ENCODE peak calls at places on chromosomes 12 and 14, in seven cellular contexts. M, Q, S, N, X, V and T are unnamed samples.

GRCh38 chr14:55911794-55912193 is 206.4 kb upstream of the PELI2 start:
- DNase-seq in M (no peak), X (peak), S (no peak), V (no peak), Q (no peak), N (no peak), T (peak)

GRCh38 chr14:59187802-59188460 is 536 bp upstream of the DAAM1 start:
- DNase-seq in M (peak), X (no peak), V (no peak), S (peak), N (peak), Q (peak), T (no peak)

GRCh38 chr14:101761032-101761880 is at the start of gene PPP2R5C:
- DNase-seq in S (peak), M (peak), Q (peak), X (peak), V (peak), N (peak), T (peak)

GRCh38 chr14:96090441-96091148 is 51.4 kb downstream of the C14orf132 start:
- DNase-seq in M (peak), V (no peak), X (peak), Q (no peak), S (peak), N (no peak), T (peak)

GRCh38 chr12:22874151-22874550 is 249.2 kb downstream of the ETNK1 start:
- DNase-seq in Q (no peak), N (peak), S (no peak), M (no peak), X (no peak), V (no peak), T (peak)

GRCh38 chr12:53659609-53660008 is 16.3 kb downstream of the ATP5MC2 start:
- DNase-seq in S (no peak), X (no peak), V (no peak), Q (no peak), M (no peak), N (no peak), T (no peak)

GRCh38 chr12:112686373-112686772 is 105.2 kb upstream of the RPH3A start:
- DNase-seq in S (peak), V (no peak), N (no peak), M (no peak), X (no peak), Q (no peak), T (no peak)

GRCh38 chr14:51653855-51654548 is 2.3 kb downstream of the FRMD6 start:
- DNase-seq in S (no peak), M (no peak), X (no peak), Q (no peak), V (no peak), N (no peak), T (no peak)

GRCh38 chr14:34302654-34303053 is 159.4 kb downstream of the SPTSSA start:
- DNase-seq in V (no peak), S (no peak), X (peak), Q (no peak), N (no peak), M (no peak), T (peak)

GRCh38 chr12:6507102-6507998 is 13.4 kb downstream of the NCAPD2 start:
- DNase-seq in V (no peak), Q (no peak), S (no peak), X (no peak), M (no peak), N (no peak), T (no peak)

GRCh38 chr12:48023386-48023785 is 19.1 kb upstream of the COL2A1 start:
- DNase-seq in X (no peak), M (no peak), Q (no peak), S (no peak), V (no peak), N (no peak), T (no peak)

GRCh38 chr14:75437201-75438143 is 9.7 kb downstream of the JDP2 start:
- DNase-seq in S (no peak), V (no peak), N (no peak), M (no peak), Q (no peak), X (no peak), T (no peak)

GRCh38 chr12:26770239-26771070 is 62.5 kb downstream of the ITPR2 start:
- DNase-seq in Q (no peak), V (no peak), S (no peak), X (no peak), M (no peak), N (no peak), T (no peak)

GRCh38 chr12:116693259-116694227 is 44.3 kb downstream of the SPRING1 start:
- DNase-seq in X (no peak), M (no peak), S (peak), Q (no peak), N (no peak), V (no peak), T (no peak)

GRCh38 chr14:64758025-64758521 is 53.8 kb downstream of the PLEKHG3 start:
- DNase-seq in N (no peak), Q (peak), S (no peak), V (no peak), M (peak), X (peak), T (peak)

GRCh38 chr14:64937821-64938193 is 4.7 kb downstream of the GPX2 start:
- DNase-seq in V (no peak), M (no peak), Q (no peak), X (no peak), N (no peak), S (no peak), T (no peak)

GRCh38 chr12:46450279-46450748 is 77.7 kb upstream of the SLC38A2 start:
- DNase-seq in X (no peak), M (peak), Q (no peak), N (peak), S (peak), V (no peak), T (no peak)

GRCh38 chr12:120849765-120850164 is 54.4 kb downstream of the SPPL3 start:
- DNase-seq in M (no peak), N (no peak), X (no peak), S (no peak), Q (no peak), V (no peak), T (no peak)

GRCh38 chr14:85535316-85535715 is 5.4 kb downstream of the FLRT2 start:
- DNase-seq in X (no peak), S (no peak), N (no peak), M (no peak), Q (no peak), V (no peak), T (no peak)

GRCh38 chr12:98498635-98499034 is 16.8 kb upstream of the TMPO start:
- DNase-seq in Q (no peak), V (no peak), M (no peak), N (no peak), X (no peak), S (no peak), T (no peak)

DNA sequence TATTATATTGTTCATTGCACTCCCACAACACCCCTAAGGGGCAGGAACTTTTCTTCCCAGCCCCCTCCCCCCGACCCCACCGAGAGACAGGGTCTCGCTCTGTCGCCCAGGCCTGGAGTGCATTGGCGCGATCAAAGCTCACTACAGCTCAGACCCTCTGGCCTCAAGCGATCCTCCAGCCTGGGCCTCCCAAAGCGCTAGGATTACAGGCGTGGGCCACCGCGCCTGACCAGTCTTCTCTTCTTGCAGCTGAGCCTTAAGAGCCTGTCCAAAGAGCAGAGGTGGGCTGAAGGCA is 310 bp upstream of the UNG start:
- DNase-seq in V (no peak), Q (no peak), M (no peak), S (no peak), X (no peak), N (no peak), T (no peak)
- H3K4me3 ChIP-seq in V (peak), Q (no peak), M (peak), S (peak), X (peak), N (no peak), T (peak)

DNA sequence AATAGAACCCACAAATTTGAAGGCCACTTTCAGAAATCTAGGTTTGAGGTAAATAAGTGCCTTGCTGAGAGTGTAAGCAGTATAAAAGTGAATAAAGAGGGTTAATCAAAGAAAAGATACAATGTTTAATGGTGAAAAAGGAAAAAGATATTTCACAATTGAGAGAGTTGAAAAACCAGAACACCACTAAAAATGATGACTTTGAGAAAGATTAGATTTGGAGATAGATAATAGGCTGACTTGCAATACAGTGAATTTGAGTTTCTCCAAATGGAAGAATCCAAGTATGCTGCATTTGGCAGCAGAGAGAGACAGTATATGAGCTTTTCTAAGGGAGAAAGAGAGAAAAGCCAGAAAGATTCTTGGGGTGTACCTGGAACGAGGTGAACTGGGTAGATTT is 2.2 kb downstream of the DENR start:
- DNase-seq in X (no peak), M (no peak), N (no peak), S (no peak), Q (no peak), V (no peak), T (no peak)
- H3K4me3 ChIP-seq in X (no peak), M (no peak), N (no peak), S (no peak), Q (no peak), V (no peak), T (no peak)

GRCh38 chr12:88579941-88580871 is at the start of gene KITLG:
- DNase-seq in V (no peak), Q (no peak), N (peak), M (peak), X (peak), S (no peak), T (peak)

GRCh38 chr12:88577537-88577936 is 2.7 kb downstream of the KITLG start:
- DNase-seq in N (no peak), Q (no peak), X (no peak), S (no peak), V (no peak), M (no peak), T (no peak)

GRCh38 chr12:88578274-88578673 is 2.0 kb downstream of the KITLG start:
- DNase-seq in N (no peak), S (no peak), V (no peak), X (no peak), M (no peak), Q (no peak), T (no peak)

GRCh38 chr12:88579572-88579940 is 715 bp downstream of the KITLG start:
- DNase-seq in Q (no peak), X (no peak), N (peak), S (no peak), V (no peak), M (peak), T (no peak)

DNA sequence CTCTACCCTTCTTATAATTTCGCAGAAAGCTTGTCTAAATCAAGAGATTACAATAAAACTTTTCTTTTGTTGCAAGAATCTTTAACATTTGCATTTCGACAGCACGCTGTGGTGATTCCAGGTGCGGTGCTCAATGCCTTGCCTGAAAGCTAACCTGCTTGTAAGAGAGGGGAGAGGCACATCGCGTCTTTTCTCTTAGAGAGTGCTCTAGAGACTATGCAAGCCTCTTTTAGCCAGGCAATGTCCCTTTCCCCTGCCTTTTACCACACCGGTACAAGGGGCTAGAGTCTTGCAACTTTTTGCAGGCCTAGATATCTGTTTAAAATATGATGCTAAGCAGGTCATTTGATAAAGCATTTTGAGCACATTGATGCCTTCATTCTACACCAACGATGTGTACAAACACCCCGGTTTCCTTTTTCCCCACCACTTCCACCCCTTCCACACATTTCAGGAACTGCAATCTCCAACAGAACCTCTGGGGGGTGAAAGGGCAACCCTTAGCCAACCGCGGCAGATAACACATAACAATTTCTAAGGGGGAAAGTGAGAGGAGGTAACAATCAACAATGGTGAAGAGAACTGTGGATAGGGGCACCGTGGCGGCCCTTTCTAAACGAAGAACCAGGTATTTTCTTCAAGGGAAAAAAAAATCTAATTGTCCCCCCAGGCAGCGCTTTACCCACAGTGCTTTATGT is 1.3 kb downstream of the KITLG start:
- DNase-seq in M (peak), N (no peak), S (no peak), V (no peak), X (no peak), Q (no peak), T (no peak)
- H3K4me3 ChIP-seq in M (peak), N (peak), S (no peak), V (no peak), X (peak), Q (no peak), T (peak)

GRCh38 chr12:3125674-3126073 is 48.5 kb downstream of the TSPAN9 start:
- DNase-seq in N (no peak), M (no peak), V (no peak), X (no peak), Q (no peak), S (no peak), T (no peak)
- H3K4me3 ChIP-seq in N (no peak), M (no peak), V (no peak), X (no peak), Q (no peak), S (no peak), T (no peak)

GRCh38 chr12:15322164-15323054 is at the start of gene PTPRO:
- DNase-seq in M (peak), S (no peak), V (no peak), Q (no peak), N (no peak), X (no peak), T (no peak)
- H3K4me3 ChIP-seq in M (peak), S (no peak), V (no peak), Q (no peak), N (peak), X (peak), T (peak)

GRCh38 chr12:68240079-68240478 is 13.3 kb downstream of the IL22 start:
- DNase-seq in S (no peak), V (no peak), X (peak), M (no peak), Q (no peak), N (no peak), T (no peak)

GRCh38 chr12:68237068-68237467 is 11.5 kb upstream of the IL26 start:
- DNase-seq in M (no peak), Q (no peak), X (no peak), S (peak), N (no peak), V (no peak), T (no peak)

GRCh38 chr12:68240975-68241374 is 12.4 kb downstream of the IL22 start:
- DNase-seq in Q (peak), N (peak), S (no peak), V (peak), X (no peak), M (no peak), T (no peak)

GRCh38 chr12:68237523-68238070 is 12.0 kb upstream of the IL26 start:
- DNase-seq in M (no peak), X (no peak), Q (no peak), V (no peak), S (no peak), N (no peak), T (no peak)

DNA sequence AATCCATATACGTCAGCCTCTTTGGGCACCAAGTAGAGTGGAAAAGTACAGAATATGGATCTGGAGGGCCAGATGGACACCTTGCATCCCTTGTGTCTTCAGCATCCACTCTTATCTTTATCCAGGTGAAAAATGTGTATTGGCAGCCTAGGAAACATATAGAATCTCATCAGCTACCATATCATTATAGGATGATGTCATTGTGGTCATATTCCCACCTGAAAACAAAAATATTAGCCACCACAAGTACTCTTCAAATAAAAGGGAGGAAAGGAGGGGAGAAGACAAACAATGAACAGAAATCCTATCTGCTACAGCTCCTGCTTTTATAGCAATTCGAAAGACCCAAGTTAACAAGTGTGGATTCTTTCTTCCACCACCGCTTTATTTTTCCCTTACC is 13.7 kb upstream of the IL26 start:
- DNase-seq in N (no peak), S (no peak), X (no peak), M (no peak), V (no peak), Q (no peak), T (no peak)
- H3K4me3 ChIP-seq in N (no peak), S (no peak), X (no peak), M (no peak), V (no peak), Q (no peak), T (no peak)

DNA sequence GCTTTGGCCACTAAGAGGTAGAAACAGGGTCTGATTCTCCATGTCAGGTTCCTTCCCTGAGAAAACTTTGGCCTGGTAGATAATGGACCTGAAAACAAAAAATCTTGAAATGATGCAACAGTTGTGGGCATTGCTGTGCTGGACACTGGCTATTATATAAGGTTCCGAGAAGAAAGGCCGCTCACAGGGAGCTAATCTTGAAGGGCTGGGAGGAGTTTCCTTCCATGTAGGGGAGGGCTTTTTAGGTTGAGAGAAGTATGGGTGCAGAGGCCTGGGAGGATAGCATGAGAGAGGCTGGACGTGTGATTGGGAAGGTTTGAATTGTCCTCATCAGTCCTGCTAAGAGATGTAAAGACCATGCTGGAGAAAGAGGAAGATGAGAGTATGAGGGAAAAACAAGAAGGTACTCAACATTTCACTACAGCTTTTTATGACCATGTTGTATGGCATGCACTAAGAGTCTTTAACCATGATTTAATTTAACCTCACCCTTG is 11.6 kb downstream of the LRRK2 start:
- DNase-seq in Q (no peak), S (peak), X (no peak), M (no peak), N (no peak), V (no peak), T (no peak)
- H3K4me3 ChIP-seq in Q (no peak), S (no peak), X (no peak), M (no peak), N (no peak), V (no peak), T (no peak)

DNA sequence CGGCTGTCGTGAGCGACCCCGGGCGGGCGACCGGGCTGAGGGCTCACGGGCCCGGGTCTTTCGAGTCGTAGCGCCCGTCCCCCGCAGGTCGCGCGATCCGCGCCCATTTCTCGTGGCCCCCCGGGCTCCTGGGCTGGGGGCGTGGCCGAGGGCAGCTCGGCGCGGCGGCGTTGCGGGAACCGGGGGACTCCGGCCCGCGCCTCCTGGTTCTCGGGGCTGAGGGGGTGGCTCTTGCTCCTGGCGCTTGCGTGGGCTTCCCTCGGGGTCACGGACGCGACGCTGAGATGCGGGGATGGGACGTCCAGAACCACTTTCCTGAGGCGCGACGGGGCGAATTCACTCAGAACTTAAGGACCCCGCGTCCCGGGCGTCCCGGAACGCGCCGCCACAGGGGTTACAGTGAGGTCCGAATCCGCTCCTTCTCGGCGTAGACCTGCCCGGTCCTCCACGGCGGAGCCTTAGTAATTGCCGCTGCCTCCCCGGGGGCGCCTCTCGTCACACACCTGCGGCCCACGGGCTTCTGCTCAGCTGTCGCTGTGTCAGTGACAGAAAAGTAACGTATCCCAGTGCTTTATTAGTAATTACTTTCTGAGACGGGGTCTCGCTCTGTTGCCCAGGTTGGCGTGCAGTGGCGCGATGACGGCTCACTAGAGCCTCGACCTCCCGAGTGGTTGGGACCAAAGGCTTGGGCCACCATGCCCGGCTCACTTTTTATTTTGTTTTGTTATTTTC is 606 bp downstream of the EP400 start:
- DNase-seq in Q (peak), S (peak), N (peak), V (no peak), M (peak), X (no peak), T (no peak)
- H3K4me3 ChIP-seq in Q (peak), S (peak), N (peak), V (peak), M (peak), X (peak), T (peak)

DNA sequence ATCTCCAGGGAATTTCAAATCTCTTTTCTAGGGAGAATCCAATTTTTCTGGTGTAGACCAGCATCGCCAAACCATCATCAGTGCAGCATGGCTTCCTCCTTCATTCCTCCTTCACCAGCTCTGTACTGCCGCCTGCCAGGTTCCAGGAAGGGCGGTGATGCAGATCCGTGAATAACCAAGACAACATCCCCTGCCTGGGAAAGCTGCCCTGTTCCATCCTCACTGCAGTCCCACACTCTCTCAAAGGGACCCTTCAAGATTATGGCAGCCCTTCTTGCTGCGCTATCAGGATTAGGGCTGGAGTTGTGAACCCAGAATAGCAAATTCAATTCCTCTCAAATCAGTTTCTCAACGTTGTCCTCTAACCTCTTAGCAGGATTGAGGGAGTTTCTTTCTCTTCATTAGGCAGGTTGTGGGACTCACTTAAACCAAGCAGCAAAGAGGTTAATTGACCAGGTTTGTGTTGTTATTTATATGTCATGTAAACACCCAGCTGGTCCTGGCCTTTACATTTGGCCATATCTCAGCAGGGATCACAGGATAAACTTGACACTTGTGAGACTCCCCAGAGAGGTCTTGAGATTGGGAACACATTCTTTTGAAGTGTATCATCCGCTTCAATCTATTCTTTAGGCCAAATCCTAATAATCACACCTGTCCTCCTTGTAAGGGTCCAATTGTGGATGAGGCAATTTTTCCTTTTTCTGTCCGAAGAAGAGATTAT is 26.2 kb downstream of the TMEM30B start:
- DNase-seq in Q (no peak), V (no peak), S (no peak), N (no peak), X (no peak), M (no peak), T (no peak)
- H3K4me3 ChIP-seq in Q (no peak), V (no peak), S (no peak), N (no peak), X (no peak), M (no peak), T (no peak)